ENCODE peak calls at places on chromosomes 11 and 22, in nine cellular contexts. W is mucosa of descending colon; L is fibroblast of lung; M is HFFc6; S is heart left ventricle; J is psoas muscle; N is body of pancreas; C is activated CD8-positive, alpha-beta T cell treated with anti-CD3 and anti-CD28 coated beads for 36 hours; V is H9. A is an unnamed sample.

GRCh38 chr22:47388778-47389177 is 626.3 kb downstream of the TBC1D22A start:
- DNase-seq in W (no peak), L (no peak), M (no peak), S (no peak), J (no peak), N (no peak), C (no peak), V (no peak), A (no peak)

GRCh38 chr22:18130699-18131429 is 19.1 kb upstream of the USP18 start:
- DNase-seq in W (no peak), L (no peak), M (no peak), S (no peak), J (no peak), N (no peak), C (no peak), V (no peak), A (no peak)

GRCh38 chr11:35951659-35952058 is 7.8 kb downstream of the LDLRAD3 start:
- DNase-seq in W (no peak), L (no peak), M (no peak), S (no peak), J (no peak), N (no peak), C (no peak), V (no peak), A (no peak)

GRCh38 chr11:106321601-106322000 is 244.1 kb downstream of the AASDHPPT start:
- DNase-seq in W (no peak), L (no peak), M (no peak), S (no peak), J (no peak), N (no peak), C (no peak), V (no peak), A (no peak)

GRCh38 chr11:5929571-5929970 is 12.5 kb upstream of the OR56A3 start:
- DNase-seq in W (no peak), L (no peak), M (no peak), S (no peak), J (no peak), N (no peak), C (no peak), V (no peak), A (no peak)

GRCh38 chr22:19510919-19511341 is 13.3 kb downstream of the CLDN5 start:
- DNase-seq in W (no peak), L (no peak), M (no peak), S (no peak), J (no peak), N (no peak), C (no peak), V (no peak), A (no peak)

GRCh38 chr11:8863838-8864237 is 47.2 kb upstream of the AKIP1 start:
- DNase-seq in W (no peak), L (peak), M (peak), S (no peak), J (no peak), N (no peak), C (no peak), V (no peak), A (peak)

GRCh38 chr11:71385091-71385490 is 63.1 kb downstream of the DHCR7 start:
- DNase-seq in W (no peak), L (no peak), M (no peak), S (no peak), J (no peak), N (no peak), C (no peak), V (no peak), A (no peak)

GRCh38 chr22:34833982-34834510 is 231.9 kb upstream of the ISX start:
- DNase-seq in W (no peak), L (no peak), M (no peak), S (no peak), J (no peak), N (no peak), C (no peak), V (no peak), A (no peak)

GRCh38 chr22:19196841-19197612 is 18.5 kb upstream of the SLC25A1 start:
- DNase-seq in W (no peak), L (no peak), M (no peak), S (no peak), J (no peak), N (no peak), C (no peak), V (no peak), A (no peak)

GRCh38 chr22:32847067-32847491 is 45.6 kb downstream of the TIMP3 start:
- DNase-seq in W (no peak), L (peak), M (no peak), S (peak), J (no peak), N (no peak), C (no peak), V (no peak), A (peak)

GRCh38 chr22:49072996-49073645 is 754.6 kb downstream of the BRD1 start:
- DNase-seq in W (no peak), L (no peak), M (no peak), S (no peak), J (no peak), N (no peak), C (no peak), V (no peak), A (no peak)

GRCh38 chr11:74926304-74927030 is 22.4 kb downstream of the XRRA1 start:
- DNase-seq in W (no peak), L (peak), M (peak), S (no peak), J (no peak), N (no peak), C (peak), V (no peak), A (peak)

GRCh38 chr22:27935897-27936296 is 16.8 kb upstream of the PITPNB start:
- DNase-seq in W (no peak), L (no peak), M (no peak), S (no peak), J (no peak), N (no peak), C (no peak), V (no peak), A (no peak)

GRCh38 chr11:86785576-86785975 is 14.8 kb upstream of the PRSS23 start:
- DNase-seq in W (no peak), L (no peak), M (peak), S (no peak), J (no peak), N (no peak), C (no peak), V (no peak), A (no peak)

GRCh38 chr11:206516-207212 is 535 bp downstream of the BET1L start:
- DNase-seq in W (peak), L (no peak), M (no peak), S (no peak), J (no peak), N (peak), C (peak), V (no peak), A (no peak)

GRCh38 chr11:117295438-117296137 is 4.4 kb downstream of the BACE1-AS start:
- DNase-seq in W (no peak), L (no peak), M (no peak), S (no peak), J (no peak), N (peak), C (no peak), V (no peak), A (no peak)

GRCh38 chr22:49735411-49736311 is 92.0 kb downstream of the BRD1 start:
- DNase-seq in W (no peak), L (peak), M (no peak), S (no peak), J (no peak), N (no peak), C (peak), V (peak), A (no peak)

GRCh38 chr11:33234397-33235168 is 22.6 kb upstream of the HIPK3 start:
- DNase-seq in W (no peak), L (no peak), M (no peak), S (no peak), J (no peak), N (no peak), C (no peak), V (no peak), A (no peak)

DNA sequence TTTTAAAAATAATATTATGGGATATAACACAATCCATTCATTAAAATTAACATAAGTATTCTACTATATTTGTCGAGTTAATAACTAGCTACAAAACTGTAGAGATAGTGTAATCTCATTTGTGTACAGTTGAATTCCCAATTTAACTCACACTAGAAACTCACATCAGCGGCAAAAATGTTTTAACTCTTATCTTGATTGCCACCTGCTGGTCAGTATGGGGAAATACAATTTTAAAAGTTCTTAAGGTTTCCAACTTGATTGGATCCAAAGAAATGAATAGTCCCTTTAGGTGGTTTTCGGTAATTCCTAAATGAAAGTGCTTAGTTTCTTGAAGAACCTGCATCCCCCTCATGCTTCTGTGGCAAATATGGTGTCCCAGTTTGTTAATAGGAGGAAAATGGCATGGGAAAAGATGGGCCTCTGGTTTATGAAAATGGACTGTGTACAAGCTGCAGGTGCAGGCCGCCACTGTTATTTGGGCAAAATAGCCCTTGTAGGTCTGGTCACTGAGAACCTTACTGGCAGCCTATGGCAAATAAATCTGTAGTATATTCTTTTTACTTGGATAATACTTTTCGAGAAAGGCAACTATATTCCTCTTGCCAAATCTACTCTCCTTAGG is 33.7 kb upstream of the SLC17A6 start:
- DNase-seq in W (no peak), L (peak), M (peak), S (no peak), J (no peak), N (no peak), C (no peak), V (no peak), A (peak)
- TF ChIP-seq CTCF in W (no peak), L (peak), M (peak), S (peak), J (peak), N (peak), C (peak), V (peak), A (peak)

GRCh38 chr22:38203090-38203810 is 1.5 kb downstream of the MAFF start:
- DNase-seq in W (peak), L (peak), M (no peak), S (peak), J (no peak), N (peak), C (peak), V (peak), A (no peak)

GRCh38 chr22:38201718-38202436 is at the start of gene MAFF:
- DNase-seq in W (peak), L (peak), M (peak), S (peak), J (peak), N (peak), C (peak), V (peak), A (peak)

GRCh38 chr22:38201371-38201717 is 450 bp upstream of the MAFF start:
- DNase-seq in W (no peak), L (no peak), M (no peak), S (no peak), J (no peak), N (no peak), C (no peak), V (no peak), A (no peak)

GRCh38 chr22:38203855-38204497 is 2.2 kb downstream of the MAFF start:
- DNase-seq in W (no peak), L (peak), M (no peak), S (no peak), J (no peak), N (no peak), C (peak), V (no peak), A (peak)

GRCh38 chr22:38202437-38203089 is 769 bp downstream of the MAFF start:
- DNase-seq in W (peak), L (peak), M (peak), S (peak), J (peak), N (peak), C (peak), V (peak), A (peak)
- TF ChIP-seq CTCF in W (no peak), L (no peak), M (peak), S (peak), J (peak), N (no peak), C (no peak), V (peak), A (no peak)

DNA sequence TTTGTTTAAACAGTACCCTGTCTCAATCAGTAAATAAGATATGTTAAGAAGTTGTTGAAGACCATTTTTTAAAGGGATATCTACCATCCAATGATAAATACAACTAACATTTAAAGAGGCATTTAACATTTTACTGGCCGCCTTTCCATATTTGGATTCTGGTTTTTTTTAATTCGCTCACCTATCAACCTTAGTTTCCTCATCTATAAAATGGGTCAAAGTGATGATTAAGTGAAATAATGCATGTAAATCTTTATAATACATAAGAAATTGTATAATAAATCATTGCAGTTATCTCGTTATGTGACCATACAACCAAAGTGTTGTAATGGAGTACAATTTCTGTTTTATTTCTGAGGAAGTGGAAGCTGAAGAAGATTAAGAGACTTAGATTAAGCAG is 17.7 kb upstream of the ATP5MG start:
- DNase-seq in W (no peak), L (no peak), M (no peak), S (no peak), J (no peak), N (no peak), C (no peak), V (no peak), A (no peak)
- TF ChIP-seq CTCF in W (no peak), L (no peak), M (no peak), S (no peak), J (no peak), N (no peak), C (no peak), V (no peak), A (no peak)

GRCh38 chr11:46160100-46160499 is 38.8 kb upstream of the PHF21A start:
- DNase-seq in W (no peak), L (no peak), M (no peak), S (no peak), J (no peak), N (peak), C (no peak), V (no peak), A (no peak)
- TF ChIP-seq CTCF in W (no peak), L (no peak), M (no peak), S (no peak), J (no peak), N (no peak), C (no peak), V (peak), A (no peak)

DNA sequence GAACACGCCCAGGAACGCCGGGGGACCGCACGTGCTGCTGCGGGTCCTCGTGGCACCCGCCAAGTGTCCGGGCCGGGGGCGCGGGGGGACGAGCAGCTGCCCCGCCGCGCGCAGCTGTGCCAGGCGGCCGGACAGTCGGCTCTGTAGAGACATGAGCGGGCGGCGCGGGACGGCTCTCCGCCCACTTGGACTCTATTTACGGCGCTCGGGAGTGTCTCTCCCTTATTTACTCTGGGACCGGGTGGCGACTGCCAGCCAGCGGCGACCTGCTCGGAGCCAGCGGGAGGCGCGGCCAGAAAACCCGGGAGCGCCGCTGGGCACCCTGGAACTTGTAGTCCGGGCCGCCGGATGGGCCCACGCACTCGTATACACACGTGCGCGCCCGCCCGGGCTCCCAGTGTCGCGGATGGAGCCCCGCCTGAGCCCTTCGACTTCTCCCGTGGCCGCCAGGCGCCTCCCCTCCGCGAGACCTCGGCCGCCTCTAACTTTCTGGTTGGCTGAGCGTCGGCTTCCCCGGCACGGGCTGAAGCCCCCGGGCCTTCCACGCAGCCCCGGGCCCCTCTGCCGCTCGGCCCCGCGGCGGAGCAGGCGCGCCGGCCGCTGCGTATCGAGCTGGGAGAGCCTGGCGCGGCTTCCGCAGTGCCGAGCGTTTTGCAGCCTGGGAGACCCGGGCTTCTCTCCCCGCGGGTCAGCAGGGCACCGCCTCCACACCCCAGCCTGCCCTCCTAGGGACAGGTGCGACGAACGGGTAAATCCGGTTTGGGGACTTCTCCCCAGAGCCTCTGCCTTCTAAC is at the start of gene MACROD1:
- DNase-seq in W (peak), L (peak), M (peak), S (peak), J (peak), N (peak), C (peak), V (peak), A (peak)
- TF ChIP-seq CTCF in W (no peak), L (no peak), M (no peak), S (no peak), J (no peak), N (no peak), C (no peak), V (no peak), A (no peak)

DNA sequence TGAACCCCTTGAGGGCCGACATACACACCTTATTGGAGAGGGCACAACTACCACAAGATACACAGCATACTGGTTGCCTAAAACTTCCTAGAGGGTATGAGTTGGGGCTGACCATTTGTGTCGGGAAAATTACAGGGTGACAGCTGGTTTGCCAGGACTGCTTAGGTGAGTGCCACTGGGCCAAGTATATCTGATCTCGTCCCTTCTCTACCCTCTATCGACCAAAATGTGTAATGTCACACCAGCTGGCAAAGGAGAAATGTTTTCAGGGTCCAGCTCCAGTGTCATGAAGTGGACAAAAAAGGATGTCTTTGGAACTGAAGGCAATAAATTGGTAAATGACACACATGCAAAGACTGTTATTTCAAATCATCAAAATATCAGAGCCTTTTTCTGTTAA is 126.1 kb downstream of the PGR start:
- DNase-seq in W (no peak), L (no peak), M (no peak), S (no peak), J (no peak), N (no peak), C (no peak), V (peak), A (no peak)
- TF ChIP-seq CTCF in W (no peak), L (no peak), M (peak), S (no peak), J (no peak), N (no peak), C (no peak), V (peak), A (no peak)

DNA sequence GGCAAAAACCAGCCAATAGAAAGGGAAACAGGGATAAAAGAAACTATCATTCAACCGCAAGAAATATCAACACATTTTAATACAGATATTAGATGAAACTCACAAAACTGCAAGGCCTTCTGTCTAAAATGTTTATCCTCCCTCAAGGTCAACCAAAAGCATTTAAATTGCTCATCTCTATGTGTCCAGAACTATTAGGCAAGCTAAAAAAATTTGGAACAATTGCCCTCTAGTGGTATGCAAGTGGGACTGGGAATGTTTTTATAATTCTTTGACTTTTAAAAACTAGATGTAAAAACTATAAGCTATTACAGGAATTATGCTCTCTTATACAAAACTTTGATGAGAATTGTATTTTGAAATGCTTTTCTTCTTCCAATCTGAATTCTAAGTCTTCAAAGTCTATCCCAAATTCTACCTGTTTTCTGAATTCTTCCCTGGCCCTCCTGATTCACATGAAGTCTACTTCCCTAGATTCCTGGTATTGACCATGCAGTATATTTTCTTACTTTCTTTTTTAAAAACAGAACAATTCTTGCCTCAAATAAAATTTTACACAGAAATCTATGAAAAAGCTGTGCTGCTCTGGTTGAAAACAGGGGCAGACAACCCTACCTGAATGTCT is 4.9 kb downstream of the CWC15 start:
- DNase-seq in W (no peak), L (peak), M (peak), S (no peak), J (no peak), N (no peak), C (no peak), V (no peak), A (peak)
- TF ChIP-seq CTCF in W (no peak), L (peak), M (peak), S (peak), J (peak), N (peak), C (peak), V (peak), A (peak)